ENCODE peak calls at places on chromosome 15, in four cellular contexts. H is retina; E is NCI-H774; X is stimulated activated CD8-positive, alpha-beta memory T cell treated with anti-CD3 and anti-CD28 coated beads, Interleukin-15, amount 100 ng/mL, for 24 hours. V is an unnamed sample.

GRCh38 chr15:73899197-73900128 is 26.1 kb downstream of the TBC1D21 start:
- DNase-seq in H (no peak), E (no peak), X (no peak), V (no peak)

GRCh38 chr15:33104276-33104675 is 90.2 kb downstream of the FMN1 start:
- DNase-seq in H (no peak), E (no peak), X (no peak), V (no peak)

GRCh38 chr15:65102912-65103311 is 12.1 kb downstream of the UBAP1L start:
- DNase-seq in H (no peak), E (no peak), X (no peak), V (no peak)

GRCh38 chr15:58227706-58228543 is 89.7 kb downstream of the AQP9 start:
- DNase-seq in H (peak), E (peak), X (peak), V (peak)

GRCh38 chr15:71444032-71444810 is 328.9 kb downstream of the THSD4 start:
- DNase-seq in H (no peak), E (no peak), X (no peak), V (no peak)

GRCh38 chr15:68559342-68560310 is 19.2 kb upstream of the CORO2B start:
- DNase-seq in H (peak), E (peak), X (peak), V (peak)

GRCh38 chr15:66939451-66940023 is 125.9 kb upstream of the SMAD3 start:
- DNase-seq in H (no peak), E (no peak), X (no peak), V (no peak)

GRCh38 chr15:98948456-98948855 is 59.1 kb downstream of the PGPEP1L start:
- DNase-seq in H (no peak), E (no peak), X (no peak), V (no peak)

V was measured in NCI-H1930.